ENCODE peak calls at places on chromosomes 7 and 10, in five cellular contexts. A is Karpas-422, K is HCT116, D is spleen, X is Panc1. V is an unnamed sample. For H3K4me1, the result is how much of the 10 kb centered on the place peaks cover.

GRCh38 chr10:5596611-5597341 is 69.6 kb downstream of the ASB13 start:
- DNase-seq in A (no peak), K (no peak), D (no peak), X (no peak), V (no peak)

GRCh38 chr10:77715081-77715480 is 77.5 kb upstream of the KCNMA1 start:
- DNase-seq in A (peak), K (peak), D (no peak), X (no peak), V (peak)

GRCh38 chr7:96547371-96547811 is 162.3 kb downstream of the SEM1 start:
- DNase-seq in A (no peak), K (no peak), D (no peak), X (no peak), V (no peak)

GRCh38 chr7:148325208-148325607 is 265.4 kb upstream of the C7orf33 start:
- DNase-seq in A (no peak), K (no peak), D (no peak), X (no peak), V (no peak)

GRCh38 chr7:85479918-85480658 is 293.2 kb upstream of the SEMA3D start:
- DNase-seq in A (no peak), K (no peak), D (no peak), X (no peak), V (no peak)

GRCh38 chr7:76165106-76165972 is 36.4 kb upstream of the SRRM3 start:
- DNase-seq in A (no peak), K (no peak), D (peak), X (no peak), V (no peak)

GRCh38 chr10:107733731-107734130 is 569.2 kb upstream of the SORCS1 start:
- DNase-seq in A (no peak), K (no peak), D (no peak), X (no peak), V (no peak)

GRCh38 chr7:44063894-44064651 is 1.3 kb downstream of the PGAM2 start:
- DNase-seq in A (peak), K (no peak), D (peak), X (no peak), V (no peak)

GRCh38 chr7:149355390-149356048 is 93.5 kb downstream of the ZNF783 start:
- DNase-seq in A (peak), K (peak), D (no peak), X (peak), V (no peak)

GRCh38 chr7:99679400-99680191 is at the start of gene CYP3A5:
- DNase-seq in A (no peak), K (peak), D (no peak), X (no peak), V (no peak)

GRCh38 chr7:141039366-141039765 is 24.6 kb upstream of the MRPS33 start:
- DNase-seq in A (no peak), K (no peak), D (no peak), X (no peak), V (no peak)

GRCh38 chr10:88538038-88538437 is 45.1 kb downstream of the RNLS start:
- DNase-seq in A (no peak), K (no peak), D (no peak), X (no peak), V (no peak)

GRCh38 chr7:100441641-100442535 is 5.6 kb upstream of the PPP1R35 start:
- DNase-seq in A (peak), K (no peak), D (peak), X (no peak), V (no peak)

GRCh38 chr10:80191589-80192270 is 13.6 kb downstream of the ANXA11 start:
- DNase-seq in A (no peak), K (no peak), D (no peak), X (no peak), V (no peak)

GRCh38 chr7:69596056-69596455 is 2.2 kb upstream of the AUTS2 start:
- DNase-seq in A (no peak), K (no peak), D (no peak), X (no peak), V (no peak)

GRCh38 chr10:71979692-71980062 is 15.5 kb downstream of the CHST3 start:
- DNase-seq in A (no peak), K (no peak), D (peak), X (no peak), V (no peak)

GRCh38 chr10:71981024-71981867 is 17.1 kb downstream of the CHST3 start:
- DNase-seq in A (no peak), K (no peak), D (peak), X (no peak), V (no peak)

GRCh38 chr10:71978476-71978875 is 14.3 kb downstream of the CHST3 start:
- DNase-seq in A (no peak), K (no peak), D (peak), X (no peak), V (no peak)

GRCh38 chr10:71980181-71981023 is 16.2 kb downstream of the CHST3 start:
- DNase-seq in A (no peak), K (no peak), D (peak), X (no peak), V (no peak)

DNA sequence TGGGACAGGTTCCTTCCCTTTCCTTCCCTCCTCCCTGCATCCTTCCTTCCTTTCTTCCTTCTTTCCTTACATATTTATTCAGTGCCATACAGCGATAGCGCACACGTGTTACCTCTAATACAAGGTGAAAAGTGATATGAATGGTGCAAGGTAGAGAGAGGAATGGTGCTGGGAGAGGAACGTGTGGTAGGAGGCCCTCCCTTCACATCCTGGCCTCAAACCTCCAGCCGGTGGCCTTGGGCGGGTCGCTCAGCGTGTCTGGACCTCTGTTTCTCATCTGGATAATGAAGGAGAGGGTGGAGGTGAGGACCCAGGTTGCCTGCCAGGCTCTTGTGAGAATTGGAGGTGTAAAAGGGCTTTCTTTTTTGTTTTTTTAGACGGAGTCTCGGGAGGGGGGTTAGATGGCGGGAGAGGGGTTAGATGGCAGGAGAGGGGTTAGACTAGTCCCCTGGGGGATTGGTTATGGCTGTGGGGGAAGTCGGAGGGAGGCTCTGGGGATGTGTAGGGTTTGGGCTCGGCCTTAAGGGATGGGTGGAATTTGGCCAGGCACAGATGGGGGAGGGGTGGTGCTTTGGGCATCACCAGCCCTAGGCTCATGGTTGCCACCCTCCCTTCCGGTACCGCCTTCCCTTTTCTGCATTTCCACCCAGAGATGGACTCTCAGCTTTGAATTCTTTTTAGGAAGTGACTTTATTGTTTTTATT is 14.9 kb downstream of the CHST3 start:
- DNase-seq in A (no peak), K (no peak), D (peak), X (no peak), V (no peak)
- H3K4me1 ChIP-seq in A (under half), K (under half), D (under half), X (half or more), V (under half)

GRCh38 chr10:100738055-100738827 is 7.1 kb upstream of the PAX2 start:
- DNase-seq in A (no peak), K (no peak), D (peak), X (no peak), V (no peak)
- H3K4me1 ChIP-seq in A (under half), K (under half), D (under half), X (half or more), V (under half)

GRCh38 chr10:73860050-73860491 is 14.3 kb downstream of the CAMK2G start:
- DNase-seq in A (no peak), K (no peak), D (no peak), X (no peak), V (no peak)
- H3K4me1 ChIP-seq in A (half or more), K (under half), D (under half), X (under half), V (under half)

DNA sequence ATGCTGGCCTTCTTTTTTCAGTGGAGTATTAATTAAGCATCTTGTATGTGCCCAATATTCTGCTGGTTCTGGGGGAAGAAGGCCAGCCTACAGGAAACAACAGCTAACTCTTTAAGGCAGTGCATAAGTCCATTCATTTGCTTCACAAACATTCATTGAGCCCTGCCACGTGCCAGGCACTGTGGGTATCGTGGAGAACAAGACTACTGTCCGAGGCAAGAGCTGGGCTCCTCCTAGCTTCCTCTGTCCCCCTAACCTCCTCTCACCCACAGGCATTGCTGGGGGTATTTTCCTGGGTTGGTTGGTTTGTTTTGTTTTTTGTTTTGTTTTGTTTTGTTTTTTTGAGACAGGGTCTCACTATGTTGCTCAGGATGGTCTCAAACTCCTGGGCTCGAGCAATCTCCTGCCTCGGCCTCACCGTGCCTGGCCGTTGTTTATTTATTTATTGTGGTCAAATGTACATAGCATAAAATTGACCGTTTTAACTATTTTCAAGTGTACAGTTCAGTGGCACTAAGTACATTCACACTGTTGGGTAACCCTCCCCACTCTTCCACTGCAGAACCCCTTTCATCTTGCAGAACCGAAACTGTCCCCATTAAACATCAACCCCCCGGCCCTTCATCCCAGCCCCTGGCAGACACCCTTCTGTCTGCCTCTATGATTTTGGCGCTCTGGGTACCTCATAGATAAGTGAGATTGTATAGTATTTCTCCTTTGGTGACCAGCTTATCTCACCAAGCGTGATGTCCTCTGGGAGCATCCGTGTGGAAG is 32.6 kb downstream of the CHST3 start:
- DNase-seq in A (no peak), K (no peak), D (no peak), X (no peak), V (peak)
- H3K4me1 ChIP-seq in A (under half), K (under half), D (under half), X (half or more), V (under half)

GRCh38 chr7:107194051-107194450 is 25.2 kb downstream of the HBP1 start:
- DNase-seq in A (no peak), K (no peak), D (no peak), X (no peak), V (no peak)
- H3K4me1 ChIP-seq in A (under half), K (under half), D (under half), X (under half), V (under half)

GRCh38 chr7:55020481-55020871 is 1.7 kb downstream of the EGFR start:
- DNase-seq in A (no peak), K (no peak), D (no peak), X (no peak), V (no peak)
- H3K4me1 ChIP-seq in A (under half), K (under half), D (under half), X (under half), V (under half)

GRCh38 chr7:80480566-80480965 is 31.3 kb downstream of the GNAT3 start:
- DNase-seq in A (no peak), K (no peak), D (no peak), X (no peak), V (no peak)
- H3K4me1 ChIP-seq in A (under half), K (under half), D (under half), X (under half), V (under half)

GRCh38 chr10:131230166-131230565 is 81.4 kb downstream of the TCERG1L start:
- DNase-seq in A (no peak), K (no peak), D (peak), X (no peak), V (no peak)

GRCh38 chr10:131230641-131231322 is 80.7 kb downstream of the TCERG1L start:
- DNase-seq in A (no peak), K (no peak), D (peak), X (no peak), V (no peak)

GRCh38 chr10:131231965-131232541 is 79.5 kb downstream of the TCERG1L start:
- DNase-seq in A (no peak), K (no peak), D (peak), X (no peak), V (no peak)

GRCh38 chr10:131231323-131231964 is 80.1 kb downstream of the TCERG1L start:
- DNase-seq in A (no peak), K (no peak), D (peak), X (no peak), V (no peak)

DNA sequence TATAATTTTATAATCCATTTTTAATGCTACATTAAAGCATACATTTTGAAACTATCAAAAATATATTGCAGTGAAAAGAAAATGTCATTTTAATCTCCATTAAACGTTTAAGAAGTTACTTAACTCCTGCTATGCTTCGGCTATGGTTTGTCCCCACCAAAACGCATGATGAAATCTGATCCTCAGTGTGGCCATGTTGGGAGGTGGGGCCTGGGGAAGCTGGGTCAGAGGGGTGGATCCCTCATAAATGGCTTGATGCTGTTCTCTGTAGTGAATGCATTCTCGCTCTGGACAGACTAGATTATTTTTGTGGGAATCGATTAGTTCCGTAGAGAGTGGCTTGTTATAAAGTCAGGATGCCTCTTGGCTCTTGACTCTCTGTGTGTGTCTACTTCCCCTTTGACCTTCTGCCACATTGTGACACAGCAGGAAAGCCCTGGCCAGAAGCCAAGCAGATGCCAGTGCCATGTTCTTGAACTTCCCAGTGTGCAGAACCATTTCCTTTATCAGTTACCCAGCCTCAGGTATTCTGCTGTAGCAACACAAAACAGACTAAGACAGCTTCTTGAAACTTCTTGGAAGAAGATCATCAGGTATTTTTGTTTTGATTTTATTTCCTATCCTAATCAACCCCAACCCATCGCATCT is 77.8 kb downstream of the TCERG1L start:
- DNase-seq in A (no peak), K (no peak), D (no peak), X (no peak), V (no peak)
- H3K4me1 ChIP-seq in A (under half), K (under half), D (under half), X (under half), V (under half)